ENCODE peak calls at places on chromosome 1, in ten cellular contexts. One of them, this sample, is unnamed.

GRCh38 chr1:235918032-235918431 is 51.3 kb upstream of the LYST start:
- DNase-seq in NB4: no peak
- DNase-seq in tibial nerve: no peak
- DNase-seq in transverse colon: no peak
- DNase-seq in BE2C: peak
- DNase-seq in mammary epithelial cell: peak
- DNase-seq in heart right ventricle: no peak
- DNase-seq in GM06990: no peak
- DNase-seq in mucosa of descending colon: no peak
- DNase-seq in cardiac fibroblast: no peak
- DNase-seq in this sample: no peak

GRCh38 chr1:162285149-162285561 is 91.5 kb downstream of the SPATA46 start:
- DNase-seq in cardiac fibroblast: no peak
- DNase-seq in GM06990: no peak
- DNase-seq in heart right ventricle: peak
- DNase-seq in BE2C: no peak
- DNase-seq in transverse colon: peak
- DNase-seq in mammary epithelial cell: peak
- DNase-seq in NB4: no peak
- DNase-seq in tibial nerve: no peak
- DNase-seq in mucosa of descending colon: peak
- DNase-seq in this sample: no peak

GRCh38 chr1:192435704-192436103 is 118.9 kb downstream of the RGS21 start:
- DNase-seq in NB4: no peak
- DNase-seq in transverse colon: no peak
- DNase-seq in tibial nerve: no peak
- DNase-seq in cardiac fibroblast: no peak
- DNase-seq in BE2C: no peak
- DNase-seq in mammary epithelial cell: no peak
- DNase-seq in GM06990: no peak
- DNase-seq in mucosa of descending colon: no peak
- DNase-seq in heart right ventricle: no peak
- DNase-seq in this sample: no peak

GRCh38 chr1:72366473-72366872 is 84.1 kb upstream of the NEGR1 start:
- DNase-seq in mucosa of descending colon: no peak
- DNase-seq in GM06990: no peak
- DNase-seq in BE2C: no peak
- DNase-seq in transverse colon: no peak
- DNase-seq in tibial nerve: peak
- DNase-seq in mammary epithelial cell: peak
- DNase-seq in heart right ventricle: no peak
- DNase-seq in cardiac fibroblast: peak
- DNase-seq in NB4: peak
- DNase-seq in this sample: no peak

GRCh38 chr1:5376538-5377247 is 615.5 kb downstream of the NPHP4 start:
- DNase-seq in GM06990: no peak
- DNase-seq in mucosa of descending colon: no peak
- DNase-seq in transverse colon: no peak
- DNase-seq in heart right ventricle: no peak
- DNase-seq in NB4: no peak
- DNase-seq in mammary epithelial cell: no peak
- DNase-seq in cardiac fibroblast: no peak
- DNase-seq in tibial nerve: no peak
- DNase-seq in BE2C: no peak
- DNase-seq in this sample: no peak

GRCh38 chr1:221264848-221265247 is 385.6 kb downstream of the HLX start:
- DNase-seq in BE2C: no peak
- DNase-seq in NB4: no peak
- DNase-seq in mucosa of descending colon: no peak
- DNase-seq in cardiac fibroblast: peak
- DNase-seq in mammary epithelial cell: no peak
- DNase-seq in heart right ventricle: no peak
- DNase-seq in GM06990: no peak
- DNase-seq in transverse colon: no peak
- DNase-seq in tibial nerve: peak
- DNase-seq in this sample: no peak

GRCh38 chr1:216904457-216904856 is 181.2 kb upstream of the ESRRG start:
- DNase-seq in GM06990: no peak
- DNase-seq in NB4: no peak
- DNase-seq in tibial nerve: no peak
- DNase-seq in mammary epithelial cell: no peak
- DNase-seq in heart right ventricle: no peak
- DNase-seq in BE2C: no peak
- DNase-seq in transverse colon: no peak
- DNase-seq in mucosa of descending colon: no peak
- DNase-seq in cardiac fibroblast: no peak
- DNase-seq in this sample: no peak

GRCh38 chr1:81607886-81608285 is 192.8 kb upstream of the ADGRL2 start:
- DNase-seq in heart right ventricle: no peak
- DNase-seq in NB4: no peak
- DNase-seq in cardiac fibroblast: no peak
- DNase-seq in tibial nerve: no peak
- DNase-seq in transverse colon: no peak
- DNase-seq in mucosa of descending colon: no peak
- DNase-seq in mammary epithelial cell: no peak
- DNase-seq in BE2C: no peak
- DNase-seq in GM06990: no peak
- DNase-seq in this sample: no peak

GRCh38 chr1:43366179-43366578 is 1.6 kb downstream of the ELOVL1 start:
- DNase-seq in BE2C: no peak
- DNase-seq in mucosa of descending colon: peak
- DNase-seq in heart right ventricle: no peak
- DNase-seq in tibial nerve: no peak
- DNase-seq in NB4: no peak
- DNase-seq in GM06990: no peak
- DNase-seq in transverse colon: peak
- DNase-seq in cardiac fibroblast: no peak
- DNase-seq in mammary epithelial cell: peak
- DNase-seq in this sample: no peak

DNA sequence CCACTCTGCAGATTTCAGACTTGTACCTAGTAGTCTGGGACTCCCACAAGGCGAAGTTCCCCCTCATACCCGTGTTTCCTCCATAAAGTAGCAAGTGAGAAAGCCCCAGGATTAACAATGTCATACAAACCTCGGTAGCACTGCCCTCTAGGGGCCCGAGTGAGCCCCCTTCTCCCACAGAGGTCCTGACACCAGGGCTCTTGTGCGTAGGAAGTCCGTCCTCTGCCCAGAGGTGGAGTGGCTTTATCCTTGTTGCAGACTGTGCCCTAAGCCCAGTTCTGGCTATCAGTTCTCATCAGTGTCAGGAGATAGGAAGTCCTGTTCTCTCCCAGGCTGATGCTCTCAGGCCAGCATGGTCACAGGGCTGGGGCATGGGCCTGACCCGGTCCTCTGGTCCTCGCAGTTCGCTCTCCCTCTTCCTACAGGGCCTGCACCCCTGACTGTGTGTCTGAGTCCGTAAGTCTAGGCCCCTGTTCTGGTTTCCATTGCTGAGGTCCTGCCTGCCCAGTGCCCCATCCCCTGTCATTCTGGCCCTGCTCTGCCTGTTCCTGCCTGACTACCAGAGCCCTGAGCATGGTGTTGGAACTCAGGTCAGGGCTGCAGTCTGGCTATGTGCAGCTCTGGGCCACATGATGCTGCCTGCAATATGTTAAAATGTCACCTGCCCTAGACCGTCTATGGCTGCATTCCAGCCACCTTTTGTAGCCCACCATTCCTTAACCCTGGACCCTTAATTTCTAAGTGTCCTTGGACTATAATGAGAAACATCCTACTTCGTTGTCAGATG is 285.6 kb downstream of the ASTN1 start:
- DNase-seq in cardiac fibroblast: no peak
- DNase-seq in NB4: peak
- DNase-seq in mammary epithelial cell: no peak
- DNase-seq in GM06990: no peak
- DNase-seq in BE2C: peak
- DNase-seq in tibial nerve: no peak
- DNase-seq in heart right ventricle: no peak
- DNase-seq in transverse colon: no peak
- DNase-seq in mucosa of descending colon: no peak
- DNase-seq in this sample: no peak
- TF ChIP-seq CTCF in cardiac fibroblast: no peak
- TF ChIP-seq CTCF in NB4: peak
- TF ChIP-seq CTCF in mammary epithelial cell: peak
- TF ChIP-seq CTCF in GM06990: peak
- TF ChIP-seq CTCF in BE2C: peak
- TF ChIP-seq CTCF in tibial nerve: no peak
- TF ChIP-seq CTCF in heart right ventricle: no peak
- TF ChIP-seq CTCF in transverse colon: no peak
- TF ChIP-seq CTCF in mucosa of descending colon: no peak
- TF ChIP-seq CTCF in this sample: no peak

GRCh38 chr1:50604580-50604979 is 181.3 kb upstream of the DMRTA2 start:
- DNase-seq in transverse colon: no peak
- DNase-seq in GM06990: no peak
- DNase-seq in BE2C: no peak
- DNase-seq in mammary epithelial cell: no peak
- DNase-seq in tibial nerve: no peak
- DNase-seq in cardiac fibroblast: no peak
- DNase-seq in heart right ventricle: no peak
- DNase-seq in NB4: no peak
- DNase-seq in mucosa of descending colon: no peak
- DNase-seq in this sample: no peak
- TF ChIP-seq CTCF in transverse colon: no peak
- TF ChIP-seq CTCF in GM06990: peak
- TF ChIP-seq CTCF in BE2C: no peak
- TF ChIP-seq CTCF in mammary epithelial cell: peak
- TF ChIP-seq CTCF in tibial nerve: no peak
- TF ChIP-seq CTCF in cardiac fibroblast: peak
- TF ChIP-seq CTCF in heart right ventricle: no peak
- TF ChIP-seq CTCF in NB4: peak
- TF ChIP-seq CTCF in mucosa of descending colon: no peak
- TF ChIP-seq CTCF in this sample: no peak

GRCh38 chr1:164670026-164670425 is 111.0 kb downstream of the PBX1 start:
- DNase-seq in mucosa of descending colon: no peak
- DNase-seq in NB4: no peak
- DNase-seq in tibial nerve: no peak
- DNase-seq in BE2C: no peak
- DNase-seq in GM06990: no peak
- DNase-seq in mammary epithelial cell: no peak
- DNase-seq in transverse colon: no peak
- DNase-seq in heart right ventricle: no peak
- DNase-seq in cardiac fibroblast: no peak
- DNase-seq in this sample: no peak

GRCh38 chr1:164671597-164672327 is 112.8 kb downstream of the PBX1 start:
- DNase-seq in BE2C: no peak
- DNase-seq in heart right ventricle: no peak
- DNase-seq in mucosa of descending colon: no peak
- DNase-seq in NB4: no peak
- DNase-seq in GM06990: no peak
- DNase-seq in tibial nerve: no peak
- DNase-seq in cardiac fibroblast: no peak
- DNase-seq in transverse colon: no peak
- DNase-seq in mammary epithelial cell: no peak
- DNase-seq in this sample: no peak

GRCh38 chr1:164675342-164675904 is 116.4 kb downstream of the PBX1 start:
- DNase-seq in BE2C: no peak
- DNase-seq in tibial nerve: no peak
- DNase-seq in NB4: no peak
- DNase-seq in transverse colon: peak
- DNase-seq in mucosa of descending colon: no peak
- DNase-seq in mammary epithelial cell: peak
- DNase-seq in GM06990: no peak
- DNase-seq in heart right ventricle: no peak
- DNase-seq in cardiac fibroblast: peak
- DNase-seq in this sample: no peak

GRCh38 chr1:164672610-164673009 is 113.6 kb downstream of the PBX1 start:
- DNase-seq in NB4: no peak
- DNase-seq in mucosa of descending colon: no peak
- DNase-seq in heart right ventricle: no peak
- DNase-seq in GM06990: no peak
- DNase-seq in tibial nerve: no peak
- DNase-seq in cardiac fibroblast: no peak
- DNase-seq in mammary epithelial cell: no peak
- DNase-seq in BE2C: no peak
- DNase-seq in transverse colon: no peak
- DNase-seq in this sample: no peak

DNA sequence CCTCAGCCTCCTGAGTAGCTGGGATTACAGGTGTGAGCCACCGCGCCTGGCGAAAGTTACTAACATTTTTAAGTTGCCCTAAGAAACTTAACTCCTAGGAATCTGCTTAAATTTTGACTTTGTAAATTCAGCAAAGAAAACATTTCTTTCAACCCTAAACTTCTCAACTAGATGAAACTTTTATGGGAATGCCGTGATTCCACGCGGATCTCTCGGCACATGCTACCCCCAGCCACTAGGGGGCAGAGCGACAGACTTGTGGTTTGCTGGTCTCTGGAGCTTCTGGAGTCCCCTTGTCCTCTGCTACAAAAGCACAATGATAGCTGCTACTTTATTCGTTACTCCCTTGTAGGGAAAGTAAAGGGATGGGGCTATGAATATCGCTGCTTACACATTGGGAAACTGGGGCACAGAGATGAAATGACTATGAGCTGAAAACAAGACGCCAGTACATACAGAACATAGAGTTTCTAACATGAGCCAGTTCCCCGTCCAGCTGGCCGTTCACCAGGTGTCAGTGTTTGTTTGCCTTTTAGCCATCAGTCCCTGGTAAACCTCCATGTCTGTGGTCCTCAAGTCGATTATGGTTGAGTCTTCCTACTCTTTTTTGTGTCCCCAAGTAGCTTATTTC is 114.7 kb downstream of the PBX1 start:
- DNase-seq in BE2C: peak
- DNase-seq in mucosa of descending colon: no peak
- DNase-seq in heart right ventricle: no peak
- DNase-seq in transverse colon: no peak
- DNase-seq in NB4: peak
- DNase-seq in cardiac fibroblast: peak
- DNase-seq in tibial nerve: no peak
- DNase-seq in GM06990: no peak
- DNase-seq in mammary epithelial cell: no peak
- DNase-seq in this sample: no peak
- TF ChIP-seq CTCF in BE2C: peak
- TF ChIP-seq CTCF in mucosa of descending colon: no peak
- TF ChIP-seq CTCF in heart right ventricle: peak
- TF ChIP-seq CTCF in transverse colon: peak
- TF ChIP-seq CTCF in NB4: peak
- TF ChIP-seq CTCF in cardiac fibroblast: peak
- TF ChIP-seq CTCF in tibial nerve: no peak
- TF ChIP-seq CTCF in GM06990: peak
- TF ChIP-seq CTCF in mammary epithelial cell: peak
- TF ChIP-seq CTCF in this sample: peak

DNA sequence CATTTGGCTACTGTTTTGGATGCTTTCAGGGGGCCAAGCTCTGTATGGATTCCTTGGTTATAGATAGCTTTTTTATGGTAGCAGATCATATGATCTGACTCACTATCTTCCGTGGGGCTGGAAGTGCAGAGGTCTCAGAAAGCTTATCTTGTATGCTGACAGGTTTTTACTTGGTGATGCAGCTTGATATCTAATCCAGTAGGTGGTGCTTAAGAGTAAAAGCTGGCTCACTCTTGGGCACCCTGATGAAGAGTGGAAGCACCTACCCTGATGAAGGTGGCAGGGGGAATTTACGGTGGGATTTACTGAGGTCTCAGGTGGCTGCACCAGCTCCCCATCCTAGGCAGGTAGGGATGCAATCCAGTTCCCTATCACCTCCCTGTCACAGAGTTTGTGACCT is 151.2 kb downstream of the PTBP2 start:
- DNase-seq in heart right ventricle: no peak
- DNase-seq in GM06990: no peak
- DNase-seq in mammary epithelial cell: peak
- DNase-seq in cardiac fibroblast: no peak
- DNase-seq in transverse colon: no peak
- DNase-seq in NB4: no peak
- DNase-seq in mucosa of descending colon: no peak
- DNase-seq in BE2C: no peak
- DNase-seq in tibial nerve: no peak
- DNase-seq in this sample: no peak
- TF ChIP-seq CTCF in heart right ventricle: no peak
- TF ChIP-seq CTCF in GM06990: no peak
- TF ChIP-seq CTCF in mammary epithelial cell: peak
- TF ChIP-seq CTCF in cardiac fibroblast: no peak
- TF ChIP-seq CTCF in transverse colon: no peak
- TF ChIP-seq CTCF in NB4: no peak
- TF ChIP-seq CTCF in mucosa of descending colon: no peak
- TF ChIP-seq CTCF in BE2C: peak
- TF ChIP-seq CTCF in tibial nerve: no peak
- TF ChIP-seq CTCF in this sample: no peak

This sample was measured in GM13976.